ENCODE peak calls at places on chromosomes 11 and 22, in four cellular contexts. T is stomach; N is colonic mucosa; G is CD8-positive, alpha-beta T cell. B is an unnamed sample. For H3K9me3, the result is how much of the 10 kb centered on the place peaks cover.

GRCh38 chr22:27194096-27194748 is 536.8 kb downstream of the MIAT start:
- DNase-seq in T (no peak), N (no peak), G (no peak), B (no peak)

GRCh38 chr11:69667619-69668604 is 7.2 kb downstream of the LTO1 start:
- DNase-seq in T (no peak), N (no peak), G (no peak), B (no peak)

GRCh38 chr22:36982136-36982535 is 37.1 kb downstream of the TST start:
- DNase-seq in T (no peak), N (no peak), G (no peak), B (no peak)

GRCh38 chr11:9906043-9906791 is 242.3 kb downstream of the SWAP70 start:
- DNase-seq in T (no peak), N (no peak), G (no peak), B (no peak)

GRCh38 chr11:27296406-27296994 is 66.5 kb downstream of the CCDC34 start:
- DNase-seq in T (no peak), N (no peak), G (no peak), B (no peak)

GRCh38 chr11:122882809-122883681 is 486 bp downstream of the JHY start:
- DNase-seq in T (peak), N (peak), G (peak), B (peak)

GRCh38 chr22:26323013-26323412 is 106.0 kb upstream of the ASPHD2 start:
- DNase-seq in T (no peak), N (no peak), G (no peak), B (no peak)

GRCh38 chr22:45952553-45952952 is 24.4 kb downstream of the WNT7B start:
- DNase-seq in T (no peak), N (no peak), G (no peak), B (no peak)

GRCh38 chr11:33161120-33162005 is at the start of gene CSTF3:
- DNase-seq in T (peak), N (peak), G (peak), B (peak)

GRCh38 chr11:66004186-66004585 is 1.9 kb downstream of the BANF1 start:
- DNase-seq in T (no peak), N (no peak), G (no peak), B (no peak)

GRCh38 chr11:55966391-55966790 is 3.4 kb downstream of the OR10AG1 start:
- DNase-seq in T (no peak), N (no peak), G (no peak), B (no peak)

GRCh38 chr22:33914131-33914530 is 6.1 kb downstream of the LARGE1 start:
- DNase-seq in T (no peak), N (no peak), G (no peak), B (no peak)

GRCh38 chr11:76566811-76567210 is 103.7 kb downstream of the LRRC32 start:
- DNase-seq in T (no peak), N (no peak), G (no peak), B (no peak)
- H3K9me3 ChIP-seq in T (under half), N (under half), G (under half), B (under half)

DNA sequence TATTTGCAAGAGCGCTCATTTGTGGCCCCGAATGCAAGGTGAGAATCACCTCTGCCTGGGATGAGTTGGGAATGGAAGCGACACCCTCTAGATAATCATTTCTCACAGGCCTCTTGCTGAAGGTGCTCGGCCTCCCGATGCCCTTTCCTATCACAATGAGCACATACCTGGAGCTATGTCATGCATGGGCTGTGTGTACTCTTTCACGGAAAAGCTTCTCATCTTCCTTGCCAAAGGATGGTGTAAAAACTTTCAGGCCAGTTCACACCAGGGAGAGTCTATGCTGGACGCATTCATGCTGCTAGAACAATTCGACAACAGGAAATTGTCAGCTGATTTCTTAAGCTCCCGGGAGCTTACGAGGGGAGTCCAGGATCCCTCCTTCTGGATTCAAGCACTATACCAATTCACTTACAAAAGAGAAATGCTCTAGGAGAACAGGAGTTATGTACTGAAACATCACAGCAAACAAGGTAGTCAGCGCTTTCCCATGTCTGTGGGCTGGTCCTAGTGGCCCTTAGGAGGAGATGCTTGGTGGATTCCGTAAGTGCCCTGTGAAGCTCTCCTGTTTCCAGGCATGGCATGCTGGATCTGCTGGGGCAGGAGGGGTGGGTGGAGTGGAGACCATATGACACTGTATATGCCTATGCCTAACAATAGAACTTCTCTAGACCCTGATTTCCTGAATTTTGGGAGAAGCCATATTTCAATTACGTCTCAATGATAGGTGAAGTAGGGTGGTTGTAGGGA is 53.1 kb upstream of the B3GAT1 start:
- DNase-seq in T (no peak), N (no peak), G (no peak), B (no peak)
- H3K9me3 ChIP-seq in T (under half), N (under half), G (under half), B (under half)

DNA sequence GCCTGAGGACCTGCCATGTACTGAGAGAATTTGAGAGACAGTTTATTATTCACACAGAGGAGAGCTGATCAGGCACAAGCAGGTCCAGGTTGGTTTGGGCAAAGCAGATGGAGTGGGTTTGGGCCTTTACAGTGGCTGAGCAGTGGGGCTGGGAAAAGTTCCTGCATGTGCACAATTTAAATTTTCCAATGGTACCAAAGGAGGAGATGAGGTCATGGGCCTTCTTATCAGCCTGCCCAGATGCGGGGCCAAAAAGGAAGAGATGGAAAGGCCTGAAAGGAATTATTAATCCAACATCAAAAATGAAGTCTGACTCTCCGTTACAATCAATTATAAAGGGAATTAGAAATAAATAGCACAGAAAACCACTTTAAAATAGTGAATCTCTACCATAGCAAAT is 367.6 kb downstream of the TMEM135 start:
- DNase-seq in T (no peak), N (no peak), G (no peak), B (no peak)
- H3K9me3 ChIP-seq in T (under half), N (under half), G (under half), B (under half)

GRCh38 chr22:47249370-47249928 is 487.0 kb downstream of the TBC1D22A start:
- DNase-seq in T (no peak), N (no peak), G (no peak), B (no peak)
- H3K9me3 ChIP-seq in T (under half), N (under half), G (under half), B (under half)

DNA sequence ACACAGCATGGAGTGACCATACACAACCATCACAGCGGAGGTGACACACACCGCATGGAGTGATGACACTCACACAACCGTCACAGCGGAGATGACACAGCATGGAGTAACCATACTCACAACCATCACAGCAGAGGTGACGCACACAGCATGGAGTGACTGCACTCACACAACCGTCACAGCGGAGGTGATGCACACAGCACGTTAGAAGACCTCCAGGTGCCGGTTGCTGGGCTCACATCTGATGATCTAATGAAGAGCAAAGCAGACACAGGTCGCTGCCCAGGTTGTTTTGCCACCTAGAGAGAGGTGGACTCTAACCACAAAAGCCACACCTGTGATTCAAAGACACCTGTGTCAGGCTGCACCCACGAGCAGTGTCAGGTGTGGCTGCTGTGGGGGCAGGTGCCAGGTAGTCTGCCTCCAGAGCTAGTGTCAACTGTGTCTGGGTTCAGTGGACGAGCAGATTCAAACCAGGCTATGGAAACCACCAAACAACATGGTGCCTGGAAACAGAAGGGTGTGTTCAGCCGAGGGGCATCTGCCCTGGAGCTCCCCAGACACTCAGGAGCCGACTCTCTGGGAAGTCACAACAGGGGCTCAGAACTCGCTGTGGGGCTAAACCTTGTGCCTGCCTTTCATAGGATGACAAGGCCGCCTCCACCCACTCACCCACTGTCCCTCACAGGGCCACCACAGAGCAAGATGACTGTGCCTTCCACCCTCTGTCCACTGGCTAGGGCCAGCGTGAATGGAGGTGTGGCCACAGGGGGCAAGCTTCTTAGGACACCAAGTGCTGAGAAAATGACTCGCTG is 608.2 kb downstream of the TBC1D22A start:
- DNase-seq in T (peak), N (peak), G (no peak), B (no peak)
- H3K9me3 ChIP-seq in T (under half), N (under half), G (under half), B (under half)

GRCh38 chr22:47369431-47370015 is 607.1 kb downstream of the TBC1D22A start:
- DNase-seq in T (peak), N (peak), G (no peak), B (no peak)
- H3K9me3 ChIP-seq in T (under half), N (under half), G (under half), B (under half)

DNA sequence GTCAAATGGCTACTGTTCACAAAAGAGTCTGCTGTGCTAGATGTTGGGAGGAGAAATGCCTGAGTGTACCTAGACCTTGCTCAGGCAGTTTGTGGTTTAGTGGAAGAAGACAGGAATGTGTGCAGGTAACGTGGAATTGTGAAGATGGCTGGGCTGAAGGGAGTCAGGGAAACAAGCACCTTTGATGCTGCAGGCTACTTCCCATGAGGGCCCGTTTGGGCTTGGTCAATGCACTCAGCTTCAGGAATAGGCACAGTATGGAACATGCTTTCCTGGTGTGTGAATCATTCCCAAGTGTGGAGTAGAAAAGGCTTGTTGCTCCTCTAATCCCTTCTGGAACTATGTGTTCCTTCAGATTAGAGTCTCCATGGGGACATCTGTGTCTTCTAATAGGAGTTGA is 318.3 kb upstream of the MTNR1B start:
- DNase-seq in T (no peak), N (no peak), G (no peak), B (no peak)
- H3K9me3 ChIP-seq in T (under half), N (under half), G (under half), B (under half)

DNA sequence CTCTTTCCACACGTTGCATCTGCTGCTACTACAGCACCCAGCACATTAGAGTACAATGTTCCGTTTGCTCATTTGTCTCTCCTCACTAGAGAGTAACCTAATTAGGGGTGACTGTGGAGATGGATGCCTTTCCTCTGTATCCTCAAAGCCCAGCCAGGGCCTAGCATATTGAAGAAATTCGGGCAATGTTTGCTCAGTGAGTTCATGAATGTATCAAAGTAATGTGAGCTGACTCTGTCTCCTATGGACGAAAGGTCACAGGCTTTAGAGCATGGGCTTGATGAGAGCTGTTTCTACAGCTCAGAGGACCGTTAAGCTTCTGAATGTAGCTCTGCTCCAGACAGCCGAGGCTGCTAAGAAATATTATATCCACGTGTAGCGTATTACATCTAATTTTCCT is 67.5 kb downstream of the C11orf58 start:
- DNase-seq in T (no peak), N (no peak), G (no peak), B (no peak)
- H3K9me3 ChIP-seq in T (under half), N (under half), G (under half), B (under half)

GRCh38 chr11:86490582-86490981 is 115.9 kb downstream of the CCDC81 start:
- DNase-seq in T (no peak), N (no peak), G (no peak), B (no peak)
- H3K9me3 ChIP-seq in T (under half), N (under half), G (under half), B (under half)